ENCODE peak calls at places on chromosomes 13 and 19, in four cellular contexts. O is endothelial cell of umbilical vein, M is fibroblast of lung, L is mesendoderm. R is an unnamed sample. For H3K79me2 and H3K4me1, the result is how much of the 10 kb centered on the place peaks cover.

GRCh38 chr13:97200081-97200942 is 21.8 kb upstream of the MBNL2 start:
- DNase-seq in O (no peak), M (no peak), L (no peak), R (no peak)

GRCh38 chr19:17854061-17854460 is 5.6 kb upstream of the RPL18A start:
- DNase-seq in O (no peak), M (no peak), L (no peak), R (peak)

GRCh38 chr13:47598340-47598911 is 402.6 kb downstream of the SUCLA2 start:
- DNase-seq in O (no peak), M (peak), L (peak), R (peak)

GRCh38 chr19:45954132-45954531 is 19.5 kb downstream of the NOVA2 start:
- DNase-seq in O (no peak), M (no peak), L (peak), R (no peak)

GRCh38 chr13:113748862-113749451 is 10.1 kb upstream of the TMEM255B start:
- DNase-seq in O (no peak), M (no peak), L (no peak), R (no peak)

GRCh38 chr19:40374084-40374483 is 15.9 kb downstream of the HIPK4 start:
- DNase-seq in O (no peak), M (no peak), L (no peak), R (no peak)

GRCh38 chr19:49570138-49570856 is 10.1 kb downstream of the NOSIP start:
- DNase-seq in O (peak), M (peak), L (peak), R (peak)

GRCh38 chr13:29570058-29570654 is 25.3 kb downstream of the SLC7A1 start:
- DNase-seq in O (no peak), M (no peak), L (no peak), R (no peak)

GRCh38 chr19:28234637-28235036 is 978.3 kb downstream of the UQCRFS1 start:
- DNase-seq in O (no peak), M (no peak), L (peak), R (no peak)

GRCh38 chr19:18611327-18612050 is 1.2 kb upstream of the TMEM59L start:
- DNase-seq in O (no peak), M (no peak), L (peak), R (no peak)

GRCh38 chr19:28633223-28634030 is 579.5 kb downstream of the UQCRFS1 start:
- DNase-seq in O (no peak), M (peak), L (peak), R (peak)

GRCh38 chr13:86446311-86446710 is 647.1 kb upstream of the SLITRK6 start:
- DNase-seq in O (no peak), M (peak), L (peak), R (no peak)

GRCh38 chr13:41643502-41643901 is 186.2 kb downstream of the RGCC start:
- DNase-seq in O (no peak), M (no peak), L (no peak), R (peak)

GRCh38 chr19:30367421-30367820 is 4.8 kb upstream of the ZNF536 start:
- DNase-seq in O (no peak), M (no peak), L (no peak), R (no peak)

GRCh38 chr19:45424191-45425058 is 708 bp upstream of the ERCC1 start:
- DNase-seq in O (peak), M (peak), L (peak), R (peak)

GRCh38 chr13:110887955-110888333 is 26.9 kb downstream of the ANKRD10 start:
- DNase-seq in O (no peak), M (no peak), L (no peak), R (no peak)

DNA sequence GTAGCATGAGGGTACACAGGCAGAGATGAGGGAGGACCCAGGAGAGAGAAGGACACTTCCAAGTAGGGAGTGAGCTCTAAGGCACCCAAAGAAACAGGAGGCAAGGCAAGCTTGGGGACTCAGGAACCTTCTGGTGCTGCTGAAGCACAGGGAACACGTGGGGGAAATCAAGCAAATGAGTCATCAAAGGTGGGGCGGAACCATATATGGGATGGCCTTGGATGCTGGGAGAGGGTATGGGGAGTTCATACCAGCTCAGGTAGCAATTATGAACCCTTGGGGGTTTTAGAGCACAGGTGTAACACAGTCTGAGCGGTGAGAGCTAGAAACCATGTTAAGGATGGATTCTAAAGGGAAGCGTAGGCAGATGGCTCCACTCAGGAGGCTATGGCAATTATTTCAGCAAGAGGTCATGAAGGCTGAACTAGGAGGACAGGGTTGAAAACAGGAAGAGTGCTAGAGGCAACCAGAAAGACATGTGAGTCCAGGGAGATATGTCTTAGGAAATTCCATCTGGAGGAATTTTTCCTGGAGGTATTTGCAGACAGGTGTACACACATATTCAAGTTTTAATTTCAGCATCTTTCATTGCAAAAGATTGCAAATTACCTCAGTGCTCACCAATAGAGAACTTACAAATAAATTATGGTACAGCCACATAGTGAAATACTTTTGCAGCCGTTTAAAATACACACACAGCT is 77.1 kb downstream of the STARD13 start:
- DNase-seq in O (no peak), M (no peak), L (no peak), R (no peak)
- H3K79me2 ChIP-seq in O (half or more), M (half or more), L (under half), R (under half)

GRCh38 chr19:2280633-2281264 is 1.2 kb downstream of the PEAK3 start:
- DNase-seq in O (no peak), M (no peak), L (no peak), R (peak)

GRCh38 chr19:2275588-2276428 is 6.2 kb downstream of the PEAK3 start:
- DNase-seq in O (no peak), M (no peak), L (no peak), R (no peak)

GRCh38 chr19:2277138-2277537 is 4.8 kb downstream of the PEAK3 start:
- DNase-seq in O (no peak), M (no peak), L (no peak), R (no peak)

GRCh38 chr19:2276429-2276989 is 5.5 kb downstream of the PEAK3 start:
- DNase-seq in O (no peak), M (no peak), L (no peak), R (no peak)

GRCh38 chr19:2278504-2279158 is 3.3 kb downstream of the PEAK3 start:
- DNase-seq in O (no peak), M (no peak), L (no peak), R (peak)
- H3K4me1 ChIP-seq in O (under half), M (under half), L (under half), R (under half)

GRCh38 chr13:44471686-44472085 is 98.1 kb downstream of the SERP2 start:
- DNase-seq in O (peak), M (peak), L (no peak), R (no peak)
- H3K79me2 ChIP-seq in O (under half), M (under half), L (under half), R (under half)

GRCh38 chr19:38293281-38293680 is 10.8 kb upstream of the C19orf33 start:
- DNase-seq in O (no peak), M (no peak), L (no peak), R (no peak)

GRCh38 chr19:38290631-38291147 is 13.4 kb upstream of the C19orf33 start:
- DNase-seq in O (no peak), M (peak), L (no peak), R (no peak)

GRCh38 chr19:38289955-38290354 is 14.1 kb upstream of the C19orf33 start:
- DNase-seq in O (no peak), M (no peak), L (no peak), R (no peak)

GRCh38 chr19:38294090-38294489 is 10.0 kb upstream of the C19orf33 start:
- DNase-seq in O (no peak), M (no peak), L (no peak), R (no peak)

DNA sequence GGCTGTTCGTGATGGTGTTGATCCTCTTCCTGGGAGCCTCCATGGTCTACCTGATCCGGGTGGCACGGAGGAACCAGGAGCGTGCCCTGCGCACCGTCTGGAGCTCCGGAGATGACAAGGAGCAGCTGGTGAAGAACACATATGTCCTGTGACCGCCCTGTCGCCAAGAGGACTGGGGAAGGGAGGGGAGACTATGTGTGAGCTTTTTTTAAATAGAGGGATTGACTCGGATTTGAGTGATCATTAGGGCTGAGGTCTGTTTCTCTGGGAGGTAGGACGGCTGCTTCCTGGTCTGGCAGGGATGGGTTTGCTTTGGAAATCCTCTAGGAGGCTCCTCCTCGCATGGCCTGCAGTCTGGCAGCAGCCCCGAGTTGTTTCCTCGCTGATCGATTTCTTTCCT is 12.2 kb upstream of the C19orf33 start:
- DNase-seq in O (no peak), M (no peak), L (no peak), R (no peak)
- H3K4me1 ChIP-seq in O (under half), M (under half), L (under half), R (under half)

GRCh38 chr19:1130801-1131717 is 27.3 kb downstream of the GPX4 start:
- DNase-seq in O (peak), M (no peak), L (no peak), R (no peak)

GRCh38 chr19:1129535-1129934 is 25.7 kb downstream of the GPX4 start:
- DNase-seq in O (no peak), M (no peak), L (no peak), R (no peak)

GRCh38 chr19:1126984-1127760 is 23.4 kb downstream of the GPX4 start:
- DNase-seq in O (no peak), M (no peak), L (no peak), R (no peak)

GRCh38 chr19:1125601-1126533 is 22.1 kb downstream of the GPX4 start:
- DNase-seq in O (peak), M (peak), L (no peak), R (no peak)

GRCh38 chr19:1128111-1128510 is 24.3 kb downstream of the GPX4 start:
- DNase-seq in O (no peak), M (no peak), L (no peak), R (no peak)
- H3K79me2 ChIP-seq in O (half or more), M (half or more), L (under half), R (under half)

GRCh38 chr19:6608950-6609349 is 18.0 kb upstream of the CD70 start:
- DNase-seq in O (no peak), M (no peak), L (no peak), R (no peak)

GRCh38 chr19:6602729-6603114 is 11.8 kb upstream of the CD70 start:
- DNase-seq in O (no peak), M (no peak), L (no peak), R (no peak)

GRCh38 chr19:6599866-6600454 is 9.0 kb upstream of the CD70 start:
- DNase-seq in O (no peak), M (no peak), L (no peak), R (no peak)

DNA sequence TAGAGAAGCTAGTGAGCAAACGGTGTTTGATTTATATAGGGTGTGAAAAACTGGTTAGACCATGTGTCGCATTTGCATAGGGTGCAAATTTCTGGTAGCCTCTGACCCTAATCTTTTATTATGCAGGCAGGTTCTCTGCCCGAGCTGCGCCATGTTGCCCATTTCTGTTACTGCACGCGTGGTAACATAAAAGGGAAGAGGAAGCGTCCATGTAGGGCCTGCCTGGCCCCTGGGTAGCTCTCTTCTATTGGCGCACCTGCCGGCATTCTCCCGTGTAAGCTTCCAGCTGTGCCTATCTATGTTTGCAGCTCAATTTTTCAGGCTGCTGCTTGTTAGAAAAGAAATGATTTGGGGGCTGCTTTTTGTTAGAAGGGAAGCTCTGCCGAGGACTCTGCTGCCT is 14.0 kb upstream of the CD70 start:
- DNase-seq in O (no peak), M (no peak), L (no peak), R (no peak)
- H3K4me1 ChIP-seq in O (under half), M (under half), L (under half), R (under half)

GRCh38 chr19:1645299-1645698 is 7.1 kb downstream of the TCF3 start:
- DNase-seq in O (no peak), M (no peak), L (no peak), R (no peak)
- H3K79me2 ChIP-seq in O (under half), M (under half), L (under half), R (half or more)

GRCh38 chr19:38734176-38734425 is 10.2 kb downstream of the CAPN12 start:
- DNase-seq in O (no peak), M (no peak), L (no peak), R (no peak)
- H3K4me1 ChIP-seq in O (under half), M (under half), L (under half), R (under half)

GRCh38 chr19:57212109-57212508 is 18.7 kb upstream of the AURKC start:
- DNase-seq in O (no peak), M (no peak), L (no peak), R (no peak)

DNA sequence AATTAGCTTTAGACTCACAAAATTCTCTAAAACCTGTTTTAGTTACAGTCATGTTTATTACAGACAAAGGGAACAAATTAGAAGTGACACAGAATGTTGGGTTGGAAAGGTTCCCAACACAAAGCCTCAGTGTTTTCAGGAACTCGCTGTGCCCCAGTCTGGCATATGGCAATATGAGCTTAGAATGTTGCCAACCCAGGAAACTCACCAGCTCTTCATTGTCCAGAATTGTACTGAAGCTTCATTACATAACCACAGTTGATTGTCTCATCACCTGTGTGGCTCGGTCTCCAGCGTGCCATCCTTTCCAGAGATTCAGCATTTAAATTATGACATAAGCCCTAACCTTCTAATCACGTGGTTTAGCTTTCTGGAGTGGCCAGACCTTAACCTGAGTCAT is 19.1 kb downstream of the ZNF264 start:
- DNase-seq in O (no peak), M (no peak), L (no peak), R (no peak)
- H3K79me2 ChIP-seq in O (under half), M (under half), L (under half), R (under half)

GRCh38 chr19:11563530-11563929 is 4.5 kb upstream of the ELOF1 start:
- DNase-seq in O (no peak), M (no peak), L (no peak), R (no peak)
- H3K4me1 ChIP-seq in O (under half), M (under half), L (under half), R (under half)

R was measured in Karpas-422.